ENCODE peak calls at places on chromosomes 12 and 14, in four cellular contexts. T is K562, B is GM12878, Q is HepG2. C is an unnamed sample.

GRCh38 chr12:72031066-72031465 is 92.4 kb downstream of the TPH2 start:
- DNase-seq in Q (no peak), B (no peak), T (peak), C (no peak)

GRCh38 chr14:104998801-104999200 is 13.2 kb downstream of the CLBA1 start:
- DNase-seq in B (no peak), Q (no peak), T (no peak), C (no peak)

GRCh38 chr14:22587247-22587646 is 1.8 kb downstream of the DAD1 start:
- DNase-seq in Q (no peak), B (no peak), T (no peak), C (no peak)

GRCh38 chr14:48125654-48126053 is 450.2 kb upstream of the MDGA2 start:
- DNase-seq in Q (no peak), T (no peak), B (no peak), C (no peak)

GRCh38 chr12:64781374-64782029 is 22.3 kb upstream of the GNS start:
- DNase-seq in T (no peak), B (no peak), Q (no peak), C (peak)

GRCh38 chr12:121295746-121296617 is 527 bp downstream of the CAMKK2 start:
- DNase-seq in Q (peak), T (peak), B (no peak), C (peak)

GRCh38 chr12:90058721-90059120 is 350.1 kb upstream of the ATP2B1 start:
- DNase-seq in T (no peak), Q (no peak), B (no peak), C (no peak)

GRCh38 chr14:85399196-85399595 is 130.7 kb upstream of the FLRT2 start:
- DNase-seq in T (no peak), Q (no peak), B (no peak), C (no peak)

GRCh38 chr12:109053382-109054123 is 1.2 kb downstream of the USP30 start:
- DNase-seq in T (peak), Q (peak), B (peak), C (no peak)

GRCh38 chr12:3103806-3104205 is 26.6 kb downstream of the TSPAN9 start:
- DNase-seq in Q (no peak), T (no peak), B (no peak), C (peak)

GRCh38 chr14:94441130-94441529 is 11.5 kb downstream of the SERPINA11 start:
- DNase-seq in T (no peak), Q (no peak), B (no peak), C (no peak)

GRCh38 chr14:35368139-35368460 is 36.4 kb downstream of the NFKBIA start:
- DNase-seq in Q (no peak), B (no peak), T (no peak), C (no peak)

GRCh38 chr12:113847856-113848255 is 118.3 kb downstream of the RBM19 start:
- DNase-seq in Q (no peak), B (no peak), T (no peak), C (no peak)

GRCh38 chr12:71746983-71747611 is 7.6 kb upstream of the RAB21 start:
- DNase-seq in Q (peak), B (peak), T (peak), C (peak)

GRCh38 chr12:26855337-26856089 is 22.5 kb upstream of the ITPR2 start:
- DNase-seq in B (no peak), Q (peak), T (no peak), C (no peak)

GRCh38 chr12:26848156-26848825 is 15.3 kb upstream of the ITPR2 start:
- DNase-seq in Q (no peak), B (no peak), T (no peak), C (no peak)

GRCh38 chr12:26857465-26858176 is 24.6 kb upstream of the ITPR2 start:
- DNase-seq in T (no peak), Q (no peak), B (no peak), C (peak)

GRCh38 chr12:26853303-26854027 is 20.5 kb upstream of the ITPR2 start:
- DNase-seq in T (peak), Q (peak), B (no peak), C (peak)

DNA sequence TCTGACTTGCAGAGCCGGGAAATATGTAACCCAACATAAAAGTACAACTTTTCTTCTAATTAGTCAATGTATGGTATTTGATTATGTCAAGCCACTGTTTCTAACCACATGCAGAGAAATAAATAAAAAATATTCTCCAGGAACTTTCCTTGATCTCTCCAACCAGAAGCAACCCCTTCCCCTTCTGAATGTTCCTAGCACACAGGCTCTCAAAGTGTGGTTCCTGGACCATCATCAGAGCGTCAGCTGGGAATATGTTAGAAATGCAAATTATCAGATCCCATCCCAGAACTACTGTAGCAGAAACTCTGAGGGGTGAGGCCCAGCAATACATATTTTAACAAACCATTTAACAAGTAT is 21.0 kb upstream of the ITPR2 start:
- DNase-seq in B (no peak), Q (no peak), T (no peak), C (no peak)
- TF ChIP-seq SMC3 in B (no peak), Q (no peak), T (no peak), C (no peak)

DNA sequence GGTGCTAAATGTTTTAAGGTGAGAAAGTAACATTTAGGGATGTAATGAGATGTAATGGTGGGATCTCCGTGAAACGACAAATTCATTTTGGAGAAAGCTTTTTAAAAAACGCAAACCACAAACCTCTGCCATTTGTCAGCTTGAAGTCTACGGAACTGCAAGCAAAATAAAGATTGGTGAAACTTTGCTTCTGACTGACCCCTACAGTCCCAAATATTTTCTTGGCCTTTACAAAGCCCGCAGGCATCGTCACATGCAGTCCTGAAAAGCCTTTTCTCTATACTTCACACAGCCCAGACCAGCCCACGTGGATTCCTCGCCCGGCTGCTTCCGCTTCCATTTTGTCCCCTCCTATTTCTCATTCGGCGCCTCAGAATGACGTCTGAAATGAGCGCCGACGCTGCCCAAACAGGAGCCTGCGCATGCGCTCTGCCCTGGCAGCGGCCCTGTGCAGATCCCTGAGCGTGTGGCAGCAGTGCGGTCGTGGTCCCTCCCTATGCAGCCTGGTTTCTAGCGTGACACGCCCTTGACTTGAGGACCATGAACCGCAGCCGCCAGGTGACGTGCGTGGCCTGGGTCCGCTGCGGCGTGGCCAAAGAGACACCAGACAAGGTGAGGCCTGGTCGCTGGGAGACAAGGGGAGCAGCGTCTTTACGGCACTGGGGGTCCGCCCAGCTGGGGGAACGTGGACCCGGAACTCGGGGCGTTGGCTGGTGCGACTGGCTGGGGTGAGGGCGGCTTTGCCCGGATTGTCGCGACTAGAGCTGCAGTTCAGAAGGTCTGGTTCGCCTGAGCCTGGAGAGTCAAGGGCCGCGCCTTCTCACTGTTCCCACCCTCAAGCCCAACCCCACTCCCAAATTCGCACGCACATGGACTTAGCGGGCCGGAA is at the start of gene PWP1:
- DNase-seq in B (peak), T (peak), Q (peak), C (peak)
- TF ChIP-seq REST in B (no peak), T (no peak), Q (peak), C (no peak)

GRCh38 chr14:68728342-68729106 is 64.3 kb downstream of the ZFP36L1 start:
- DNase-seq in T (no peak), B (no peak), Q (peak), C (no peak)
- H2AFZ ChIP-seq in T (peak), B (no peak), Q (no peak), C (no peak)

GRCh38 chr14:102095871-102096568 is 9.2 kb upstream of the HSP90AA1 start:
- DNase-seq in Q (no peak), B (no peak), T (peak), C (peak)
- TF ChIP-seq SMC3 in Q (no peak), B (no peak), T (no peak), C (no peak)

GRCh38 chr12:100515956-100516355 is 42.3 kb downstream of the NR1H4 start:
- DNase-seq in T (no peak), B (no peak), Q (no peak), C (no peak)

GRCh38 chr12:100521958-100522357 is 48.3 kb downstream of the NR1H4 start:
- DNase-seq in B (no peak), T (no peak), Q (no peak), C (no peak)

GRCh38 chr12:100520048-100520769 is 46.5 kb downstream of the NR1H4 start:
- DNase-seq in Q (no peak), T (no peak), B (no peak), C (no peak)

GRCh38 chr12:100512692-100513091 is 39.0 kb downstream of the NR1H4 start:
- DNase-seq in T (no peak), Q (peak), B (no peak), C (no peak)

GRCh38 chr12:100518376-100518775 is 44.7 kb downstream of the NR1H4 start:
- DNase-seq in T (no peak), B (no peak), Q (no peak), C (no peak)
- TF ChIP-seq REST in T (no peak), B (no peak), Q (no peak), C (no peak)

DNA sequence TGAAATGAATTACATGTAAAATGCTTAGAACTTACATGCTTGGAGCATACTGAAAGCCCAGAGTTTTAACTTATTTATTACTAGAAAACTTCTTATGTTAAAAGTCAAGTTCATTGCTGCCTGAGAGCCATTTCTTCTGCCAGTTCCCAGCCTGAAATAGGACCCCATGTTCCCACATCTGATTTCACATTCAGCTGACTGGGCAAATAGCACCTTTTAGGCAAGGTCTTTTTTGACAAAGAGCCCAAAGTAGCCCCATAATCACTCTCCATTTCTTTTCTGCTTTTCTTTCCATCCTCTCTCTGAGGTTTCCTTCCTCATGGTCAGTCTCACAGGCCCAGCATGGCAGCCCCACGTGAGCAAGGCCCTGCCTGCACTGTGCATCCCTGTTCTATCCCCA is 1.1 kb upstream of the ARPC3 start:
- DNase-seq in T (no peak), Q (no peak), B (no peak), C (no peak)
- H2AFZ ChIP-seq in T (peak), Q (no peak), B (no peak), C (no peak)

DNA sequence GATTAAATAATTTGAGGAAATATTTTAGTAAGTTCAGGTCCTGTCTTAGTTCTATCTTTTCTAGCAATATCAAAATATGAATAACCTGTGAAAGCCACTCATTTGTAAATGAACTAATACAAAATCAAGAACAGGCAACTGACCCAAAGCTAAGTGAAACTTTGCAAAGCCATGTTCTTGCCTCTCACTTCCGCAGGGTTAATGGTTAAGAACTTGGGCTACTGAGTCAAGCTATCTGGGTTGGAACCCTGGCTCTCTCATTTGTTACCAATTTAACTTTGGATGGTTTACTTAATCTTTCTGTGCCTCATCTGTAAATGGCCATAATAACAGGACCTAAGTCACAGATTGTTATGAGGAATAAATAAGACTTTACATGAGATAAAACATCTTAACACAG is 2.8 kb downstream of the KIF21A start:
- DNase-seq in T (no peak), Q (no peak), B (no peak), C (no peak)
- TF ChIP-seq SMC3 in T (no peak), Q (no peak), B (no peak), C (no peak)

C was measured in SK-N-SH.